ENCODE peak calls at places on chromosomes 7 and 10, in four cellular contexts. S is fibroblast of pulmonary artery, H is progenitor cell of endocrine pancreas, J is left ventricle myocardium inferior. D is an unnamed sample.

GRCh38 chr7:80542398-80542797 is 30.5 kb upstream of the GNAT3 start:
- DNase-seq in S (peak; percentile 88), H (no peak), J (no peak), D (no peak)

GRCh38 chr7:158732483-158733219 is 28.0 kb upstream of the NCAPG2 start:
- DNase-seq in H (no peak), S (no peak), J (no peak), D (no peak)

GRCh38 chr10:120641695-120642094 is 184.7 kb downstream of the PLPP4 start:
- DNase-seq in J (no peak), H (no peak), S (no peak), D (no peak)

GRCh38 chr10:104941662-104942061 is 300.6 kb downstream of the SORCS3 start:
- DNase-seq in H (no peak), S (no peak), J (no peak), D (no peak)

GRCh38 chr10:24568042-24568441 is 155.6 kb downstream of the ARHGAP21 start:
- DNase-seq in H (no peak), J (no peak), S (no peak), D (no peak)

GRCh38 chr7:537911-538634 is 18.4 kb upstream of the PDGFA start:
- DNase-seq in J (peak; percentile 56), S (peak; percentile 83), H (no peak), D (peak; percentile 95)

GRCh38 chr7:106064329-106064728 is 47.8 kb downstream of the SYPL1 start:
- DNase-seq in S (no peak), H (no peak), J (no peak), D (no peak)

GRCh38 chr7:48337012-48337621 is 165.9 kb downstream of the ABCA13 start:
- DNase-seq in H (no peak), J (no peak), S (peak; percentile 14), D (no peak)

GRCh38 chr10:77971804-77972144 is 45.2 kb upstream of the DLG5 start:
- DNase-seq in S (no peak), H (no peak), J (no peak), D (no peak)

GRCh38 chr7:6323936-6324701 is 51.7 kb upstream of the CYTH3 start:
- DNase-seq in J (no peak), S (no peak), H (no peak), D (no peak)

GRCh38 chr10:31099664-31100063 is 68.0 kb upstream of the ZNF438 start:
- DNase-seq in H (no peak), S (no peak), J (no peak), D (peak; percentile 69)

GRCh38 chr10:111076682-111077661 is at the start of gene ADRA2A:
- DNase-seq in S (peak; percentile 37), J (peak; percentile 35), H (peak; percentile 68), D (peak; percentile 60)

GRCh38 chr7:151847136-151847535 is 29.8 kb downstream of the PRKAG2 start:
- DNase-seq in J (no peak), H (no peak), S (no peak), D (no peak)

GRCh38 chr10:17354781-17355180 is 99.6 kb downstream of the ST8SIA6 start:
- DNase-seq in J (no peak), S (peak; percentile 30), H (no peak), D (no peak)

GRCh38 chr10:87845624-87846377 is 17.5 kb downstream of the KLLN start:
- DNase-seq in H (no peak), S (peak; percentile 88), J (no peak), D (peak; percentile 64)

GRCh38 chr10:87848998-87849397 is 14.3 kb downstream of the KLLN start:
- DNase-seq in J (no peak), S (no peak), H (no peak), D (no peak)

GRCh38 chr10:87847550-87847949 is 15.8 kb downstream of the KLLN start:
- DNase-seq in S (no peak), H (no peak), J (no peak), D (no peak)

GRCh38 chr10:87852092-87852491 is 11.2 kb downstream of the KLLN start:
- DNase-seq in J (no peak), S (no peak), H (no peak), D (no peak)

DNA sequence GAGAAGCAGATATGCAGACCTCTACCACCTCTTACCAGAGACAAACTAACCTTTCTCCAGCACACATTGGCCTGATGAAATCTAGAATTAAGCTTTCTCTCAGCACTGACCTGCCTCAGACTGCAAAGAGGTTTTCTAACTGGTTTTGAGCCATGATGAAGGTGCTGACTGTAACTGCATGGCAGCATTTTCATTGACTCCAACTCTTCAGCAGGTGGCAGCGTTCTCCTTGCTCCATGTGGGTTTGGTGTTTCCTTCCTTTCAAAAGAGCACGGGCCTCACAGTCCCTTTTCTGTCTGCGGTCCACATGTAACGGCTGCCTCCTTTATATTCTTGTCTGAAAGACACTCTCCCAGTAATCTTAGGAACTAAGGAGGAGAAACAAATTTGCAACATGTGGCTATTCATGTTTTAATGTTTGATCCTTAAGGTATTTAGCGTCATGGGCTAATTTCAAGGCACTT is 12.6 kb downstream of the KLLN start:
- DNase-seq in J (peak; percentile 45), H (no peak), S (peak; percentile 81), D (peak; percentile 72)
- TF ChIP-seq CTCF in J (peak; percentile 84), H (peak; percentile 68), S (peak; percentile 82), D (peak; percentile 81)

DNA sequence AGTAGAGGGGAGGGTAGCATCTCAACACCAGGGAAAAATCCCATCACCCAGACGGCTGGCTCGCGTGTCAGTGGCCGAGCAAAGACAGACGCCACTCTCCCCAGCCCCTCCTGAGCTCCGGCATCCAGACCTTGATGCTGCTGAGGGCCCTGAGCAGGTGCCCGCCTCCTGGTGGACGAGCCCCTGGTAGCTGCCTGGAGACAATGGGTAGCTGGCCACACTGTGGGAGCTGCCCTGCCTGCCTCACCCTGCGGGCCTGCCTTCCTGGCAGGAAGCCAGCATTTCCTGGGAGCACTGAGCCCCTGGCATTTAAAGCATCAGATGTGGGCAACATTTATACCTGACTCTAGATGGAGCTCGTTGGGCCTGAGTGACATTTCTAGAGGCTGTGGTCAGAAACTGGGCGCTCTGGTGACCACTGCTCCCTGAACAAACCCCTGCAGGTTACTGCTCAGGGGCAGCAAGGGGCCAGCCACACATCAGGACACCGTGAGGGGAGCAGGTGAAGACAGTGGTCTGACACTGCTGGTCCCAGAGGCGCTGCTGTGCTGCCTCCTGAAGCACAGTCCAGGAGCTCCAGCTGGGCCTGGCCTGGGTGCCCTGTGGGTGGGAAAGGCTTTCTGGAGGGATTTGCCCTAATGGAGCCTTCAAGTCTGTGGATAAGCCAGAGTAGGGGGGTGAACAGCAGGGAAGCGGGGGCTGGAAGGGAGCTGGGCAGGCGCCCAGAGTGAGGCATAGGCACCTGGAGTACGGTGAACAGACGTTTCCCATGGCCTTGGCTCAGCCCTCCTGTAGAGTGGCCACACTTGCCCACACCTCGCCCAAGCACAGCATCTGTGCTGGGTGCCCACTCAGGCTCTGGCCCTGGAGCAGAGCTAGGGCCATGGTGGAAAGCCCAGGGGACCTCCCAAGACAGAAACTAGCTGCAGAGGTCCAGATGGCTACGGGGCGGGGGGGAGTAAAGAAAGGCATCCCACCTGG is 138.7 kb downstream of the MAPK8 start:
- DNase-seq in H (no peak), S (peak; percentile 10), J (no peak), D (peak; percentile 38)
- TF ChIP-seq CTCF in H (no peak), S (no peak), J (no peak), D (no peak)

GRCh38 chr10:98446656-98447221 is at the start of gene HPS1:
- DNase-seq in H (peak; percentile 42), J (peak; percentile 85), S (peak; percentile 73), D (peak; percentile 71)
- TF ChIP-seq CTCF in H (peak; percentile 17), J (no peak), S (no peak), D (no peak)

GRCh38 chr10:79155301-79156081 is 86.7 kb downstream of the ZMIZ1 start:
- DNase-seq in J (peak; percentile 47), S (no peak), H (no peak), D (no peak)
- TF ChIP-seq CTCF in J (peak; percentile 39), S (no peak), H (no peak), D (no peak)